ENCODE peak calls at places on chromosomes 2 and 18, in seven cellular contexts. B is spleen; K is endodermal cell; F is M059J; S is activated naive CD8-positive, alpha-beta T cell treated with anti-CD3 and anti-CD28 coated beads, Interleukin-2, amount 50 U/mL, for 24 hours; A is lower lobe of right lung; O is CD8-positive, alpha-beta T cell. W is an unnamed sample.

GRCh38 chr18:23106575-23106974 is 28.7 kb upstream of the CABLES1 start:
- DNase-seq in O (no peak), F (peak; percentile 99), A (no peak), B (no peak), S (no peak), K (no peak), W (no peak)

GRCh38 chr2:234495076-234495800 is 1.6 kb downstream of the ARL4C start:
- DNase-seq in F (peak; percentile 23), B (peak; percentile 80), K (peak; percentile 86), S (peak; percentile 28), A (no peak), O (no peak), W (peak; percentile 39)

GRCh38 chr2:126776701-126777619 is 121.0 kb downstream of the GYPC start:
- DNase-seq in S (peak; percentile 87), B (peak; percentile 95), F (peak; percentile 47), K (peak; percentile 92), O (peak; percentile 82), A (peak; percentile 87), W (peak; percentile 61)

GRCh38 chr2:96534701-96535181 is 1.8 kb upstream of the ARID5A start:
- DNase-seq in F (no peak), A (no peak), B (peak; percentile 59), O (no peak), K (no peak), S (no peak), W (no peak)

GRCh38 chr18:3901811-3902210 is 451.8 kb downstream of the TGIF1 start:
- DNase-seq in S (no peak), F (no peak), B (no peak), K (no peak), A (no peak), O (no peak), W (no peak)

GRCh38 chr2:165897074-165897683 is 56.4 kb downstream of the TTC21B start:
- DNase-seq in B (no peak), K (no peak), A (no peak), O (no peak), S (no peak), F (no peak), W (no peak)

GRCh38 chr2:148664229-148664628 is 19.7 kb downstream of the EPC2 start:
- DNase-seq in F (no peak), A (no peak), B (no peak), S (no peak), O (no peak), K (no peak), W (no peak)

GRCh38 chr2:63544017-63544627 is 44.2 kb downstream of the WDPCP start:
- DNase-seq in A (no peak), K (no peak), F (no peak), S (no peak), O (no peak), B (no peak), W (no peak)

GRCh38 chr2:164984428-164984827 is 29.1 kb upstream of the SLC38A11 start:
- DNase-seq in S (no peak), O (no peak), K (no peak), F (peak; percentile 60), B (no peak), A (no peak), W (no peak)

GRCh38 chr2:164735309-164735919 is 106.2 kb downstream of the COBLL1 start:
- DNase-seq in B (no peak), A (no peak), O (no peak), K (no peak), F (peak; percentile 64), S (no peak), W (no peak)

GRCh38 chr2:7516447-7517121 is 599.4 kb downstream of the RNF144A start:
- DNase-seq in B (no peak), S (no peak), F (no peak), O (no peak), A (no peak), K (no peak), W (no peak)

GRCh38 chr18:7064346-7064745 is 53.3 kb downstream of the LAMA1 start:
- DNase-seq in K (no peak), A (no peak), F (no peak), O (no peak), S (no peak), B (no peak), W (no peak)

GRCh38 chr2:183112575-183112974 is 11.7 kb upstream of the NUP35 start:
- DNase-seq in O (no peak), K (no peak), S (no peak), B (no peak), F (peak; percentile 26), A (no peak), W (no peak)

GRCh38 chr18:54772081-54772480 is 56.2 kb upstream of the RAB27B start:
- DNase-seq in S (no peak), O (no peak), A (no peak), B (no peak), K (no peak), F (no peak), W (no peak)

GRCh38 chr2:74457549-74458131 is 598 bp upstream of the WBP1 start:
- DNase-seq in B (peak; percentile 97), O (peak; percentile 86), S (peak; percentile 87), F (peak; percentile 59), A (peak; percentile 81), K (peak; percentile 92), W (peak; percentile 78)

GRCh38 chr2:217289153-217289908 is 429.5 kb upstream of the TNP1 start:
- DNase-seq in K (peak; percentile 84), A (no peak), B (no peak), F (no peak), S (no peak), O (no peak), W (no peak)

GRCh38 chr2:3257166-3257565 is 120.5 kb downstream of the EIPR1 start:
- DNase-seq in O (no peak), F (no peak), S (no peak), B (no peak), A (no peak), K (no peak), W (no peak)

GRCh38 chr18:65287642-65288041 is 463.2 kb upstream of the CDH7 start:
- DNase-seq in O (no peak), K (no peak), F (no peak), S (no peak), A (no peak), B (no peak), W (no peak)

GRCh38 chr18:34242739-34243138 is 18.0 kb upstream of the NOL4 start:
- DNase-seq in F (no peak), A (no peak), S (no peak), K (no peak), B (no peak), O (no peak), W (no peak)